ENCODE peak calls at places on chromosomes 13 and 19, in four cellular contexts. L, X, P and R are unnamed samples.

GRCh38 chr19:35963514-35963913 is 27.3 kb downstream of the LRFN3 start:
- DNase-seq in L (no peak), X (peak; percentile 73), P (peak; percentile 56), R (no peak)

GRCh38 chr13:89294115-89294867 is 1623.1 kb downstream of the SLITRK5 start:
- DNase-seq in L (peak; percentile 8), X (no peak), P (no peak), R (no peak)

GRCh38 chr19:51697169-51697776 is 4.1 kb downstream of the SPACA6 start:
- DNase-seq in L (no peak), X (no peak), P (no peak), R (no peak)

GRCh38 chr13:104962411-104962810 is 1573.1 kb downstream of the EFNB2 start:
- DNase-seq in L (no peak), X (no peak), P (no peak), R (no peak)

GRCh38 chr13:109547942-109548860 is 238.2 kb downstream of the IRS2 start:
- DNase-seq in L (no peak), X (no peak), P (no peak), R (peak; percentile 1)

GRCh38 chr13:68714292-68714691 is 1393.3 kb upstream of the ATXN8OS start:
- DNase-seq in L (no peak), X (no peak), P (no peak), R (no peak)

GRCh38 chr19:38319421-38320258 is at the start of gene KCNK6:
- DNase-seq in L (peak; percentile 90), X (peak; percentile 34), P (no peak), R (peak; percentile 7)

GRCh38 chr13:110327036-110327790 is 20.1 kb downstream of the COL4A2 start:
- DNase-seq in L (no peak), X (no peak), P (no peak), R (no peak)

GRCh38 chr13:34162545-34162936 is 344.6 kb downstream of the RFC3 start:
- DNase-seq in L (no peak), X (peak; percentile 27), P (peak; percentile 34), R (no peak)

GRCh38 chr13:53075356-53076041 is 46.9 kb downstream of the OLFM4 start:
- DNase-seq in L (no peak), X (no peak), P (no peak), R (no peak)

GRCh38 chr19:32173836-32174235 is 171.6 kb upstream of the ZNF507 start:
- DNase-seq in L (no peak), X (no peak), P (no peak), R (no peak)

GRCh38 chr19:43313711-43314495 is 39.6 kb upstream of the CD177 start:
- DNase-seq in L (no peak), X (no peak), P (no peak), R (no peak)

GRCh38 chr19:47485210-47485609 is 1.2 kb upstream of the KPTN start:
- DNase-seq in L (no peak), X (no peak), P (no peak), R (peak; percentile 78)

DNA sequence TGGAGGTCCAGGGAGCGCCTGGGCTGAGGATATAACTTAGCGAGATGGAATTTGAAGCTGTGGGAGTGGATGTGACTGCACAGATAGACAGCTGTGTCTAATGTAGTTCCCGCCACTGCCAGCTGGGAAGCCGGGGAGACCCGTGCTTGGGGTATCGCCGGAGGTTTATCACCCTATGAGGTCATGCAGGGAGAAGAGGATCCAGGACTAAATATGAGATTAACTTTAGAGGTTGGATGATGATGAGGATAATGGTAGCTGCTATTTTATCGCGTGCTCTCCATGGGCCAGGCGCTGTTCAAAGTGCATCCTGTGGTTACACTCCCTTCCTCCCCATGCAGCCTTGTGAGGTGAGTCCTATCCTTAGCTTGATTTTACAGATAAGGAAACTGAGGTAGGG is 19.9 kb downstream of the SSC5D start:
- DNase-seq in L (no peak), X (no peak), P (no peak), R (no peak)
- H3K4me3 ChIP-seq in L (no peak overlapping the region), X (no peak overlapping the region), P (no peak overlapping the region), R (no peak overlapping the region)

GRCh38 chr19:3556423-3556977 is 886 bp downstream of the MFSD12 start:
- DNase-seq in L (no peak), X (no peak), P (no peak), R (no peak)

GRCh38 chr19:3556978-3557460 is 367 bp downstream of the MFSD12 start:
- DNase-seq in L (peak; percentile 88), X (peak; percentile 23), P (peak; percentile 35), R (no peak)

GRCh38 chr19:3554254-3555083 is 2.9 kb downstream of the MFSD12 start:
- DNase-seq in L (no peak), X (no peak), P (no peak), R (peak; percentile 90)

GRCh38 chr19:3557461-3558248 is at the start of gene MFSD12:
- DNase-seq in L (peak; percentile 97), X (peak; percentile 95), P (peak; percentile 92), R (peak; percentile 84)

DNA sequence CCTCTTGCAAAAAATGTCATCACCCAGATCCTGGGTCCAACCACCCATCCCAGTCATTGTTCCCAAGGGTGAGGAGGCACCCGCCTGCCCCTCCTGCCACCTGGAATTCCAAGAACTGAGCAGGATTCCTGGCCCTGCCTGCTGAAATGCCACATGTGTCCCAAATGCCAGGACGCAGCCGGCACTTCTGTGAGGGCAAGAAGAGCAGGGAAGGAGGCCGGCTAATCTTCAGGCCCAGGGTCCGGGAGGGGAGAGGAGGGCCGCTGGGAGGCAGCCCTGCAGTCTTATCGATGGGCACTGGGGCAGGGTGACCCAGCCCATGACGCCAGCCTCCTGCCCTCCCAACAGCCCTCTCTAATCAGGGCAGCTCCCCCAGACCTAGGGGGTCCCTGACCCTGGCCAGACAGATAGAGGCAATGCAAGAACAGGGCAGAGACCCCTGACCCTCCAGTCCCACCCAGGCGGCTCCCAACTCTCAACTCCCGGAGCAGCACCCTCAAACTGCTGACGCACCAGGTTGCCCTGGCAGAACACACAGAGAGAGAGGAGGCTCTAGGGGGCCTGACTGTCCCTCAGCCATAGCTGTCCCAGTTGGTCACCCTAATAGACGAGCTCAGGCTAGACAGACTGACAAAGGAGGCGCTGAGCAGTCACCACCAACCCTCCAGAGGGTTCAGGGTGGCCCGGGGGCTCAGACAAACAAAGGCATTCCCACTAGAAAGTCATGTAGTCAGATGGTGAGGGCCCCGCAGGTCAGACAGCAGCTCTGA is 1.5 kb downstream of the MFSD12 start:
- DNase-seq in L (no peak), X (no peak), P (no peak), R (no peak)
- H3K4me3 ChIP-seq in L (peak overlapping the region; percentile 90), X (no peak overlapping the region), P (peak overlapping the region; percentile 95), R (peak overlapping the region; percentile 68)

GRCh38 chr13:66994097-66994496 is 236.0 kb downstream of the PCDH9 start:
- DNase-seq in L (peak; percentile 63), X (peak; percentile 85), P (peak; percentile 52), R (no peak)
- H3K4me3 ChIP-seq in L (no peak overlapping the region), X (no peak overlapping the region), P (peak overlapping the region; percentile 28), R (no peak overlapping the region)

GRCh38 chr19:53908106-53908932 is 759 bp upstream of the CACNG7 start:
- DNase-seq in L (no peak), X (peak; percentile 79), P (peak; percentile 40), R (no peak)
- H3K4me3 ChIP-seq in L (no peak overlapping the region), X (peak overlapping the region; percentile 13), P (peak overlapping the region; percentile 46), R (no peak overlapping the region)